ENCODE peak calls at places on chromosomes 5 and 9, in ten cellular contexts. H is mucosa of descending colon; O is Caco-2; S is HT1080; N is hepatocyte; V is stimulated activated CD4-positive, alpha-beta T cell treated with anti-CD3 and anti-CD28 coated beads, Interleukin-4, amount 100 ng/mL, for 24 hours; M is ELF-1; B is Panc1; X is NCI-H1694 treated with DMSO at 0.1 percent for 48 hours; J is NCI-H1092 treated with DMSO at 0.1 percent for 48 hours. Y is an unnamed sample.

GRCh38 chr5:459562-460412 is 16.8 kb downstream of the EXOC3 start:
- DNase-seq in O (no peak), X (no peak), S (no peak), J (no peak), B (no peak), N (no peak), H (no peak), M (no peak), V (no peak), Y (no peak)

GRCh38 chr5:43638556-43638955 is 35.6 kb downstream of the NNT start:
- DNase-seq in V (no peak), N (no peak), X (no peak), M (no peak), B (no peak), S (no peak), H (no peak), O (no peak), J (no peak), Y (no peak)

GRCh38 chr9:36141288-36141687 is 4.8 kb downstream of the GLIPR2 start:
- DNase-seq in B (no peak), V (no peak), J (no peak), X (no peak), M (peak), S (peak), O (no peak), H (no peak), N (no peak), Y (no peak)

GRCh38 chr5:43533646-43534045 is 18.7 kb upstream of the C5orf34 start:
- DNase-seq in B (no peak), X (no peak), H (no peak), V (no peak), S (no peak), O (no peak), M (no peak), J (no peak), N (no peak), Y (no peak)

GRCh38 chr9:86589273-86589672 is 235.1 kb upstream of the TUT7 start:
- DNase-seq in X (no peak), H (no peak), B (no peak), O (no peak), V (no peak), S (no peak), M (peak), N (no peak), J (no peak), Y (no peak)

GRCh38 chr5:83364322-83365299 is 106.9 kb upstream of the VCAN start:
- DNase-seq in J (no peak), O (no peak), B (no peak), X (no peak), S (no peak), M (no peak), V (no peak), N (no peak), H (no peak), Y (no peak)

GRCh38 chr9:98326402-98327248 is 71.2 kb upstream of the TBC1D2 start:
- DNase-seq in H (no peak), N (no peak), O (no peak), B (no peak), J (no peak), V (no peak), M (no peak), S (peak), X (no peak), Y (no peak)

GRCh38 chr5:131206772-131207171 is 36.0 kb downstream of the LYRM7 start:
- DNase-seq in H (no peak), X (no peak), M (no peak), B (no peak), J (no peak), N (no peak), V (no peak), S (no peak), O (no peak), Y (no peak)

GRCh38 chr5:82641362-82641988 is 363.3 kb upstream of the RPS23 start:
- DNase-seq in X (peak), H (no peak), V (peak), N (peak), S (peak), M (peak), O (no peak), J (peak), B (peak), Y (peak)

GRCh38 chr5:75049581-75050274 is 2.6 kb downstream of the GCNT4 start:
- DNase-seq in X (peak), M (peak), S (peak), J (no peak), N (peak), O (peak), B (peak), H (peak), V (peak), Y (peak)

GRCh38 chr9:124389146-124389939 is 25.9 kb downstream of the PSMB7 start:
- DNase-seq in S (no peak), X (no peak), J (peak), N (no peak), O (no peak), H (no peak), B (no peak), V (no peak), M (no peak), Y (no peak)

GRCh38 chr9:135488527-135488926 is 8.9 kb downstream of the PPP1R26 start:
- DNase-seq in S (no peak), X (no peak), J (no peak), N (no peak), H (peak), V (no peak), M (no peak), O (no peak), B (no peak), Y (no peak)

GRCh38 chr5:107604990-107605389 is 65.7 kb downstream of the EFNA5 start:
- DNase-seq in B (no peak), J (no peak), O (no peak), N (no peak), X (no peak), V (no peak), M (no peak), H (no peak), S (no peak), Y (no peak)

GRCh38 chr5:11525020-11525419 is 379.2 kb downstream of the CTNND2 start:
- DNase-seq in O (no peak), M (no peak), H (no peak), N (no peak), B (no peak), S (no peak), V (no peak), J (no peak), X (no peak), Y (no peak)

GRCh38 chr5:176792584-176793342 is 17.6 kb upstream of the UNC5A start:
- DNase-seq in H (no peak), S (no peak), N (no peak), O (no peak), B (no peak), J (peak), V (no peak), M (no peak), X (peak), Y (no peak)

GRCh38 chr5:73911761-73912393 is 285.9 kb downstream of the ARHGEF28 start:
- DNase-seq in H (no peak), X (peak), B (no peak), M (no peak), O (no peak), J (peak), V (no peak), N (no peak), S (no peak), Y (no peak)

GRCh38 chr9:9352877-9353481 is 1259.8 kb downstream of the PTPRD start:
- DNase-seq in B (no peak), N (peak), S (no peak), X (peak), H (no peak), J (peak), O (no peak), M (no peak), V (no peak), Y (no peak)

GRCh38 chr5:147796556-147797308 is 14.2 kb upstream of the JAKMIP2 start:
- DNase-seq in J (no peak), O (no peak), V (no peak), X (no peak), S (no peak), H (no peak), N (no peak), M (no peak), B (no peak), Y (no peak)

GRCh38 chr9:87665516-87665915 is 60.4 kb upstream of the CTSL start:
- DNase-seq in S (no peak), B (no peak), J (no peak), M (no peak), X (no peak), H (no peak), V (no peak), O (no peak), N (no peak), Y (no peak)

GRCh38 chr9:111566234-111566633 is 33.2 kb downstream of the PTGR1 start:
- DNase-seq in X (no peak), N (peak), O (no peak), B (no peak), M (no peak), V (no peak), J (no peak), H (no peak), S (no peak), Y (no peak)

GRCh38 chr9:109912082-109912581 is 132.1 kb downstream of the PALM2AKAP2 start:
- DNase-seq in M (no peak), X (no peak), N (no peak), J (no peak), O (no peak), S (peak), B (peak), H (no peak), V (no peak), Y (peak)

GRCh38 chr9:86676426-86676825 is 270.9 kb downstream of the GAS1 start:
- DNase-seq in M (peak), O (no peak), V (no peak), J (no peak), B (no peak), N (no peak), S (no peak), H (no peak), X (no peak), Y (no peak)

GRCh38 chr5:139392678-139393496 is 2.0 kb downstream of the PROB1 start:
- DNase-seq in N (peak), B (peak), O (peak), S (no peak), V (peak), J (peak), X (no peak), M (peak), H (peak), Y (peak)

GRCh38 chr5:124057161-124057814 is 545.3 kb downstream of the CSNK1G3 start:
- DNase-seq in X (peak), B (no peak), M (no peak), V (no peak), J (peak), S (no peak), N (peak), H (peak), O (no peak), Y (no peak)

GRCh38 chr5:142191776-142192175 is 83.2 kb downstream of the NDFIP1 start:
- DNase-seq in H (no peak), O (no peak), V (no peak), N (no peak), X (no peak), B (no peak), M (no peak), J (no peak), S (no peak), Y (no peak)